ENCODE peak calls at places on chromosome 16, in eight cellular contexts. F is HFFc6, R is right lobe of liver, O is cardiac muscle cell, G is AG09319, L is OCI-LY7, C is stomach, S is nephron progenitor cell. X is an unnamed sample.

GRCh38 chr16:87576191-87576590 is 26.1 kb upstream of the JPH3 start:
- DNase-seq in F (no peak), R (no peak), O (no peak), G (no peak), L (no peak), C (no peak), S (no peak), X (no peak)

GRCh38 chr16:27378871-27379580 is 22.9 kb upstream of the IL21R start:
- DNase-seq in F (no peak), R (no peak), O (no peak), G (no peak), L (no peak), C (no peak), S (no peak), X (no peak)

GRCh38 chr16:19210175-19210924 is 42.3 kb downstream of the SYT17 start:
- DNase-seq in F (peak; percentile 2), R (no peak), O (no peak), G (no peak), L (peak; percentile 89), C (peak; percentile 29), S (no peak), X (no peak)

GRCh38 chr16:86520317-86521210 is 10.2 kb downstream of the FOXF1 start:
- DNase-seq in F (no peak), R (no peak), O (no peak), G (no peak), L (no peak), C (no peak), S (no peak), X (no peak)

GRCh38 chr16:82639666-82640336 is 13.0 kb downstream of the CDH13 start:
- DNase-seq in F (peak; percentile 44), R (peak; percentile 62), O (peak; percentile 78), G (no peak), L (peak; percentile 49), C (peak; percentile 62), S (peak; percentile 75), X (peak; percentile 56)

GRCh38 chr16:79081292-79082066 is 519.1 kb downstream of the MAF start:
- DNase-seq in F (no peak), R (no peak), O (no peak), G (no peak), L (no peak), C (no peak), S (no peak), X (no peak)

GRCh38 chr16:28838558-28838918 is 7.6 kb downstream of the TUFM start:
- DNase-seq in F (no peak), R (no peak), O (no peak), G (no peak), L (no peak), C (no peak), S (no peak), X (no peak)

GRCh38 chr16:86122681-86123342 is 223.8 kb downstream of the IRF8 start:
- DNase-seq in F (no peak), R (no peak), O (no peak), G (no peak), L (no peak), C (no peak), S (no peak), X (no peak)

GRCh38 chr16:86763819-86764218 is 185.5 kb downstream of the FOXL1 start:
- DNase-seq in F (no peak), R (no peak), O (no peak), G (no peak), L (no peak), C (no peak), S (no peak), X (no peak)

GRCh38 chr16:67415872-67416793 is at the start of gene ZDHHC1:
- DNase-seq in F (peak; percentile 33), R (peak; percentile 74), O (peak; percentile 77), G (no peak), L (peak; percentile 14), C (peak; percentile 76), S (peak; percentile 82), X (peak; percentile 72)

GRCh38 chr16:80948886-80949502 is 57.7 kb downstream of the CMC2 start:
- DNase-seq in F (peak; percentile 29), R (no peak), O (peak; percentile 71), G (no peak), L (peak; percentile 58), C (no peak), S (peak; percentile 66), X (no peak)

GRCh38 chr16:2429771-2430663 is 770 bp downstream of the CCNF start:
- DNase-seq in F (no peak), R (peak; percentile 47), O (peak; percentile 28), G (no peak), L (peak; percentile 75), C (no peak), S (peak; percentile 47), X (no peak)

GRCh38 chr16:65769055-65769465 is 597.4 kb upstream of the CDH5 start:
- DNase-seq in F (no peak), R (no peak), O (peak; percentile 87), G (no peak), L (peak; percentile 51), C (no peak), S (no peak), X (no peak)

GRCh38 chr16:30382398-30383015 is at the start of gene SEPTIN1:
- DNase-seq in F (no peak), R (no peak), O (no peak), G (no peak), L (peak; percentile 88), C (no peak), S (no peak), X (no peak)

GRCh38 chr16:75074920-75075687 is 41.5 kb downstream of the LDHD start:
- DNase-seq in F (no peak), R (no peak), O (peak; percentile 82), G (no peak), L (peak; percentile 88), C (peak; percentile 58), S (no peak), X (no peak)

GRCh38 chr16:525520-526180 is 1.9 kb upstream of the CAPN15 start:
- DNase-seq in F (peak; percentile 94), R (no peak), O (peak; percentile 68), G (peak; percentile 29), L (no peak), C (no peak), S (no peak), X (no peak)

GRCh38 chr16:4052801-4053662 is 63.2 kb downstream of the ADCY9 start:
- DNase-seq in F (peak; percentile 71), R (peak; percentile 89), O (peak; percentile 42), G (peak; percentile 59), L (no peak), C (no peak), S (no peak), X (no peak)

GRCh38 chr16:85535352-85536072 is 77.6 kb upstream of the GSE1 start:
- DNase-seq in F (no peak), R (peak; percentile 88), O (no peak), G (no peak), L (no peak), C (peak; percentile 42), S (no peak), X (no peak)

GRCh38 chr16:880471-881171 is 80.1 kb upstream of the GNG13 start:
- DNase-seq in F (no peak), R (no peak), O (no peak), G (no peak), L (no peak), C (no peak), S (no peak), X (no peak)

GRCh38 chr16:70594569-70594968 is 51.8 kb upstream of the IL34 start:
- DNase-seq in F (no peak), R (no peak), O (no peak), G (no peak), L (no peak), C (peak; percentile 35), S (no peak), X (no peak)

GRCh38 chr16:57003439-57004386 is 14.4 kb downstream of the NLRC5 start:
- DNase-seq in F (no peak), R (no peak), O (no peak), G (no peak), L (peak; percentile 76), C (no peak), S (peak; percentile 25), X (no peak)

GRCh38 chr16:83956336-83957289 is 3.6 kb downstream of the OSGIN1 start:
- DNase-seq in F (peak; percentile 65), R (peak; percentile 83), O (peak; percentile 83), G (peak; percentile 44), L (peak; percentile 74), C (peak; percentile 84), S (peak; percentile 89), X (peak; percentile 79)
- TF ChIP-seq CTCF in F (peak; percentile 93), R (peak; percentile 71), O (peak; percentile 82), G (peak; percentile 83), L (peak; percentile 90), C (peak; percentile 53), S (peak; percentile 93), X (peak; percentile 93)

GRCh38 chr16:24800586-24800985 is 45.2 kb upstream of the SLC5A11 start:
- DNase-seq in F (peak; percentile 9), R (no peak), O (peak; percentile 40), G (no peak), L (no peak), C (no peak), S (no peak), X (no peak)
- TF ChIP-seq CTCF in F (peak; percentile 48), R (peak; percentile 25), O (peak; percentile 38), G (peak; percentile 30), L (no peak), C (no peak), S (no peak), X (no peak)

DNA sequence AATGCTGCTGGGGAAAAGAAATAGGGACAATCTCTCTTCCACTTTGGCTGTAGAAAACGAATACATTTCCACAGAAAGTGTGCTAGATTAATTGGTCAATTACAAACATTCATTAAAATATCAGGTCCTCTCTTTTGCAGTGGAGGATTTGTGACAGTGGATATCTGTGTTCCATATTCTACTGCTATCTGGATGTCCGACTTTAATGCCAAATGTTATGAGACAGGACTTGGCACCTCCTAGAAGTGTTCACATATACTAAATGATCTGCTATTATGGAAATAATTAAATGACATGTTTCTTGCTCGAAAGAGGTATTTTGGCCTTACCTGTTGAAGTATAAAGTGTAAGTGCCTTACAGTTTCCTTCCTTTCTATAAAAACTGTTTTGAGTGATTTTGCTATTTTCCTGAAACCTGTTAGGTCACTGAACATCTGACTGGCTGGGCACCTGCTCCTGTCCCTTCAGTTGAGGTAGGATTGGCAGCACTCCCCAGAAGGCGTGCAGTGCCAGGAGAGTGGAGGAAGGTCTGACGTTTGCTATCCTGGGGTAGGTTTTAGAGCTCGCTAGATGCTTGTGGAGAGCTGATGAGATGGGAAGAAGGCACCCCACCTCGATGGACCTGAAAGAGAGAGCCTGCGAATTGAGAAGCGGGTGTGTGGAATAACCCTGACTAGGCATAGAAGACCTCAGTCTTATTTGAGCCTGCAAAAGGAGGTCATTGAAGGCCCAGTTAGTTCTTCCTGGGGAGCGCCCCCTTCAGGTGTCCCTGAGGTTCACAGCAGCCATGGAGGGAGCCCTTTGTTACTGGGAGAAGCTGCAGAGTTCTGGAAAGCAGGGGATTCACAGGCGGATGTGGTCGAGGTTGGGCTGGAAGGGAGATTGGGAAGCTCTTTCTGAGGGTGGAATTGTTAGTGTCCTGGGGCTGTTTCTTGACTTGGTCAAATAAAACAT is 159.4 kb upstream of the ZNF267 start:
- DNase-seq in F (no peak), R (no peak), O (peak; percentile 10), G (no peak), L (no peak), C (no peak), S (no peak), X (no peak)
- TF ChIP-seq CTCF in F (peak; percentile 65), R (no peak), O (peak; percentile 38), G (peak; percentile 21), L (peak; percentile 76), C (no peak), S (no peak), X (peak; percentile 56)

DNA sequence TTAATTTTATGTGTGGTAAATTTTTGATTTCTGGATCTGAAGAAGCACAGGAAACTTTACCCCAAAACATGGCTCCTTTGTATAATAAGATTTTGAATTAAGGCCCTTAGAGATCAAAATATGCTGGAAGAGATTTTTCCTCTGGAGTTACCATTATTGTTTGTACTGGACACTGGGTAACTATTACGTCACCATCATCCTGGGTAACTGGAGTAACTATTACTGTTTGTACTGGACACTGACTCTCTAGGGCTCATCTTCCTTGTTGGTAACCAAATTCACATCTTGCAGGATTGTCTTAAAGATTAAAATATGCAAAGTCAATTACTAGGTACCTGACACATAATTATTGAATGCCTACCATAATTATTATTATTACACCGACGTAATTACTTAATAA is 593.8 kb upstream of the GOT2 start:
- DNase-seq in F (no peak), R (no peak), O (no peak), G (no peak), L (no peak), C (no peak), S (no peak), X (no peak)
- TF ChIP-seq CTCF in F (no peak), R (no peak), O (no peak), G (no peak), L (no peak), C (no peak), S (no peak), X (no peak)

X was measured in progenitor cell of endocrine pancreas.